ENCODE peak calls at places on chromosomes 12 and 14, in five cellular contexts. T is left lung, H is Panc1, K is HL-60, A is DND-41. I is an unnamed sample. For H3K27me3, the result is how much of the 10 kb centered on the place peaks cover.

GRCh38 chr12:75390156-75390898 is 562 bp upstream of the GLIPR1L2 start:
- DNase-seq in A (no peak), T (no peak), H (no peak), K (no peak), I (no peak)

GRCh38 chr12:51549637-51550036 is 41.4 kb upstream of the SCN8A start:
- DNase-seq in T (no peak), K (no peak), A (no peak), H (no peak), I (no peak)

GRCh38 chr14:68363841-68364711 is 428.8 kb downstream of the ZFP36L1 start:
- DNase-seq in K (peak), H (no peak), A (no peak), T (peak), I (no peak)

GRCh38 chr12:3271146-3271545 is 194.0 kb downstream of the TSPAN9 start:
- DNase-seq in H (no peak), K (no peak), A (no peak), T (no peak), I (no peak)

GRCh38 chr12:76666272-76666845 is 97.6 kb upstream of the ZDHHC17 start:
- DNase-seq in K (peak), T (no peak), A (no peak), H (no peak), I (no peak)

GRCh38 chr12:90460681-90461080 is 494.3 kb downstream of the CCER1 start:
- DNase-seq in K (no peak), T (no peak), A (no peak), H (no peak), I (no peak)

GRCh38 chr12:119176267-119177055 is 2.3 kb upstream of the HSPB8 start:
- DNase-seq in T (peak), A (no peak), H (peak), K (no peak), I (no peak)

GRCh38 chr12:112950701-112951100 is 12.4 kb downstream of the OAS3 start:
- DNase-seq in K (no peak), A (no peak), T (no peak), H (no peak), I (no peak)

GRCh38 chr14:92552066-92552465 is 38.5 kb downstream of the RIN3 start:
- DNase-seq in T (no peak), H (no peak), K (no peak), A (no peak), I (no peak)

GRCh38 chr12:114770323-114770722 is 86.3 kb upstream of the TBX3 start:
- DNase-seq in T (no peak), K (no peak), H (no peak), A (no peak), I (no peak)

GRCh38 chr12:108802666-108803036 is 54.7 kb downstream of the SSH1 start:
- DNase-seq in K (no peak), H (no peak), A (no peak), T (no peak), I (no peak)

GRCh38 chr12:34394211-34395055 is 372.1 kb downstream of the ALG10 start:
- DNase-seq in A (no peak), K (no peak), T (peak), H (no peak), I (peak)

GRCh38 chr12:11719678-11720099 is 70.2 kb downstream of the ETV6 start:
- DNase-seq in T (peak), A (no peak), K (peak), H (no peak), I (no peak)

GRCh38 chr12:132489078-132489601 is 811 bp upstream of the FBRSL1 start:
- DNase-seq in T (peak), K (peak), H (no peak), A (peak), I (peak)

GRCh38 chr14:57392830-57393229 is 2.4 kb downstream of the NAA30 start:
- DNase-seq in A (no peak), K (no peak), H (no peak), T (no peak), I (no peak)
- H3K4me3 ChIP-seq in A (peak), K (no peak), H (peak), T (no peak), I (no peak)

GRCh38 chr14:39168591-39168990 is 1.5 kb downstream of the TRAPPC6B start:
- DNase-seq in A (no peak), H (no peak), K (no peak), T (no peak), I (no peak)

GRCh38 chr14:39174560-39175444 is at the start of gene PNN:
- DNase-seq in H (peak), T (peak), K (peak), A (peak), I (peak)

GRCh38 chr14:39173198-39173597 is 1.9 kb upstream of the PNN start:
- DNase-seq in T (no peak), H (no peak), K (no peak), A (no peak), I (no peak)

GRCh38 chr14:39169541-39169900 is 612 bp downstream of the TRAPPC6B start:
- DNase-seq in T (no peak), A (no peak), H (no peak), K (peak), I (no peak)
- H3K27ac ChIP-seq in T (peak), A (peak), H (peak), K (peak), I (peak)

GRCh38 chr14:91094772-91095171 is 19.1 kb upstream of the DGLUCY start:
- DNase-seq in A (no peak), T (no peak), K (no peak), H (no peak), I (no peak)

GRCh38 chr14:91089958-91090535 is 23.8 kb upstream of the DGLUCY start:
- DNase-seq in K (no peak), A (no peak), T (no peak), H (no peak), I (no peak)

GRCh38 chr14:91088585-91088984 is 25.3 kb upstream of the DGLUCY start:
- DNase-seq in H (no peak), A (no peak), K (no peak), T (no peak), I (no peak)

GRCh38 chr14:91092095-91092494 is 21.8 kb upstream of the DGLUCY start:
- DNase-seq in T (no peak), H (no peak), K (no peak), A (no peak), I (no peak)

DNA sequence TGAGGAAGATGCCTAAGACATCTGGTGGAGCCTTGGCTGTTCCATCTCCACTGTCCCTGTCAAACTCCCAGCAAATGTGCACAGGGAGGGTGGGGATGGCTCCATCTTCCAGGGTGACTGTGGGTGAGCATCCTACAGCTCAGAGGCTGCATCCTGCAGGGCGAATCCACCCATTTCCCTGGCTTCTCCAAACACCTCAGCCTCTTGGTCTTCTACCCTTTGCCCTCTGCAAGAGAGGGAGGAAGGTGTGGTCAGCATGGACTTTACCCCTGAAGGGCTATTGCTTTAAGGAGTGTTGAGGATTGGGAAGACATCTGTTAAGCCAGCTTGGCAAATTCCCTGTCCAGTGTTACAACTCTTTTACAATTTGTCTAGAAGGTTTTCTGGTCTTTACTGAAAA is 23.1 kb upstream of the DGLUCY start:
- DNase-seq in K (no peak), T (no peak), H (no peak), A (no peak), I (no peak)
- H3K27me3 ChIP-seq in K (under half), T (under half), H (under half), A (under half), I (under half)

GRCh38 chr14:96801931-96802330 is 4.7 kb downstream of the VRK1 start:
- DNase-seq in A (no peak), K (no peak), H (no peak), T (no peak), I (no peak)

GRCh38 chr14:96796851-96797187 is 363 bp upstream of the VRK1 start:
- DNase-seq in H (no peak), K (no peak), T (no peak), A (no peak), I (no peak)

GRCh38 chr14:96797943-96798349 is 764 bp downstream of the VRK1 start:
- DNase-seq in A (no peak), H (no peak), T (no peak), K (peak), I (peak)

GRCh38 chr14:96797188-96797942 is at the start of gene VRK1:
- DNase-seq in H (peak), A (peak), K (peak), T (peak), I (peak)

DNA sequence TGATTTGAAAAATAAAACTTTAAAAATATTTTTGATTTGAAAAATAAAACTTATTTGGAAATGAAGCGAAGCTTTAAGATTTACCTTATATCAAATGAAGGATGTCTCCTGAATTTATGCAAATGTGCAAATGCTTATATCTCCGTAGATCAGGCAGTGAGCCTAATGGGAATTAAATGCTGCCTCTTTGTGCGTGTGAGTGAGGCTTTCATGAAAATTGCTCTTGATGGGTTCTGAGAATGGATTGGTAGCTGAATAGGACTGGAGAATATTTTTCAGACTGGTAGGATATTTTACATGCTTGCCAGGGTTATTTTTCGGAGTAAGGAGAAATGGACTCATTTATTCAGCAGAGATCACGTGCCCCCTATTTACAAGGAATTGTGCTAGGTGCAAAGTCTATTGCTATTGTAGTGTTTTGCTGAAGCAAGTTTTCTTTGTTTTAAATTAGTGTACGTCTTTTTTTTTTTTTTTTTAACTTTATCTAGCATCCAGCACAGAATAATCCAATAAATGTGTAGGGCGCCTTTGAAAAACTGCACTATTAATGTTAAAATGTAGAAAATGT is 2.4 kb downstream of the VRK1 start:
- DNase-seq in A (no peak), K (no peak), H (no peak), T (no peak), I (no peak)
- H3K4me3 ChIP-seq in A (peak), K (no peak), H (no peak), T (no peak), I (no peak)

DNA sequence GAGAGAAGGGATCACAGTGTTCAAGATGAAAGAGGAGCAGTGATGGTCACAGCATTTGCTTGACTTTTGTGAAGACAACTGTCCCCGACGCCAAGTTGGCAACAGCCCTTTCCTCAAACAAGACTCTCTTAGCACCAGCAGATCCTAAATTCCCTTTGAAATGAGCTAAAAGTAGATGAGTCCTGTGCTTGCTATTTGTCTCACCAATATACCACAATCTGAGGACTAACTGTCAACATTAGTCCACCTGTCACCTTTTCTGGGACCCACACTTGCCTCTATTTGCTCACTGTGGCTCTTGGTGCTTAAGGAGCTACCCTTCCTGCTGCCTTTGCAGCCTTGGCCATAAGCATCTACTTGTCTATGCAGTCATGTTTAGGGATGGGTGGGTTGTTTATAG is 47.4 kb upstream of the COL2A1 start:
- DNase-seq in K (no peak), T (no peak), H (no peak), A (no peak), I (no peak)
- H3K27ac ChIP-seq in K (no peak), T (no peak), H (no peak), A (no peak), I (no peak)

DNA sequence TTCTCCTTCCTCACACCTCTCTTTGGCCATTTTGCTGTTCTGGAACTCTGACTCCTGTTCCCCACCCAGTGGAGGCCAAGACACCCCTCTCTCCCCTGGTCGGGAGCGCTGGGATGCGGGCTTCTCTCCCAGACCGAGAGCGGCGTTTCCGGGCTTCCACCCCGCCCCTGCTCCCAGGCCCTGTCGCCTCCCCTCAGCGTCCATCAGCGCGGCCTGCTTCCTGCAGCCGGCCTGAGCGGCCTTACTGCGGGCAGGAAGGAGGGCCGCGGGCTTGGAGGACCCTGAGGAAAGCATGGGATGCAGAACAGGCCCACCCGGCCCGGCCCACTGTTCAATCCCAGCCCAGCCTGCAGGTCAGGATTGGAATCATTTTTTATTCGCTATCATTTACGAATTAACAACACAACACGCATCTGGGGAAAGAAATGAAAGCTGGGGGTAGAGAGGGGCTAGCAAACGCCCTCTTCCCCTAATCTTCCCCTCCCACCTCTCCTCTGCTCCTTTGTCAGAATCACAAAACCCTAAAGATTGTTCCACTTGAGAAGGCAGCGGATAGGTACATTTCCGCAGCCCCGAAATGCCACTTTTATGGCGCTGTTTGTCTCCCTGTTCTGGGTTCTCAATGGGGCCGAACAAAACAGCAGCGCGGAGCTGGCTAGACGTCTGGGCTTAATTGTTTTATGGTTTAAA is 3.8 kb upstream of the HOXC8 start:
- DNase-seq in T (no peak), K (no peak), H (no peak), A (no peak), I (no peak)
- H3K27me3 ChIP-seq in T (half or more), K (half or more), H (under half), A (half or more), I (half or more)

DNA sequence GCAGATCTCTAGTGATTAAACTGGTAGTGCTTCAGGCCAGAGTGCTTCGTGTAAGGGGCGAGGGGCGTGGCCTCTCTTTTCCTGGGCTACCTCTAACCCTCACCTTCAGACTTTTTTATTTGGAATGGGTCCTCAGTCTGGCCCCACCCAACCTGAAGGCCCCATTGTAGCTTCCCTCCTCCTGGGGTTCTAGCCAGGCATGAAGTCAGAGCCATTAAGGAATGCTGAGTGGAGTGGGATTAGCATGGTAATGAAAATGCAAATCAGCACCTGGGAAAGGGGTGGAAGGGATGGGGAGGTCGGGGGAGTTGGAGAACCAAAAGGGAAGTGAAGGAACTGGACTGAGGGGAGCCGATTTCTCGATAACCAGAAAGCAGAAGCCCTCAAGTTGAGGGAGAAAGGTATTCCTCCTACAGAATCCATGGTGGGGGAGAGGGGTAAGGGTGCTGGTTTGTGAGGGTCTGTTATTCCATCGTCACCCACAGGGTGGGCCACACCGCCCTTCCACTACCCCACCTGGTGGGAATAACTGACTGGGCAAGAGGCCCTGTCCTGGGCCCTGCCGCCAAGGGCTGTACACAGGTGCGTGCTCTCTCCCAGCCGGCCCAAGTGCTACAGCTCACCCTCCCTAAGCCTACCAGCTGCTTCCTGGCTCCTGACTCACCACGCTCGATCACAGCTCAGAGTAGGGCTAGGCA is 14.1 kb downstream of the ZFHX2 start:
- DNase-seq in H (no peak), K (no peak), T (no peak), A (no peak), I (no peak)
- H3K4me3 ChIP-seq in H (no peak), K (no peak), T (no peak), A (no peak), I (no peak)

GRCh38 chr14:54480830-54481562 is 7.8 kb downstream of the GMFB start:
- DNase-seq in H (no peak), K (no peak), T (no peak), A (no peak), I (no peak)
- H3K27ac ChIP-seq in H (no peak), K (no peak), T (no peak), A (no peak), I (no peak)

GRCh38 chr12:124278389-124279101 is 16.3 kb upstream of the RFLNA start:
- DNase-seq in T (no peak), A (no peak), K (no peak), H (no peak), I (no peak)

GRCh38 chr12:124277394-124278222 is 17.3 kb upstream of the RFLNA start:
- DNase-seq in A (peak), H (no peak), T (no peak), K (no peak), I (no peak)

GRCh38 chr12:124281309-124281708 is 13.6 kb upstream of the RFLNA start:
- DNase-seq in K (no peak), T (no peak), H (no peak), A (no peak), I (no peak)

GRCh38 chr12:124279846-124280360 is 15.0 kb upstream of the RFLNA start:
- DNase-seq in A (no peak), H (no peak), T (no peak), K (no peak), I (no peak)

DNA sequence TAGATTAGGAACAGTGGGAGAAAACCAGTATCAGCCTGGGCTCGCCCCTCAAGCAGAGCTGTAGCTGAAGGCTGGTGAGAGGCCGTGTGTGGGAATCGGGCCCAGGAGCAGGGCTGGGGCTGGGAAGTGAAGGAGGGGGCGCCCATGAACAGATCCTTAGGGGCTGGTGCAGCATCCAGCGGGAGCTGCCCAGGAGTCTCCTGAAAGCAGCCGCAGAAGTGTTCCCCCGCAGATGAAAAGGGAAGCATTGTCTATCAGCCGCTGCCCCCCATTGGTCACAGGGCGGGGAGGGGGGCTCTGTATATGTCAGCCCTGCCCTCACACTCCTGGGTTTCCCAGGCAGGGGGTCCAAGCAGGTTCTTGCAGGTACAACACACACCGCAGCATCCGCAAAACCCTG is 15.6 kb upstream of the RFLNA start:
- DNase-seq in A (no peak), K (no peak), T (no peak), H (no peak), I (no peak)
- H3K27me3 ChIP-seq in A (under half), K (under half), T (half or more), H (under half), I (under half)